ENCODE peak calls at places on chromosomes 12 and 14, in nine cellular contexts. D is HepG2, C is PC-3, S is keratinocyte, Q is hepatocyte, R is K562, N is GM23248, F is OCI-LY7, Y is Karpas-422. B is an unnamed sample.

GRCh38 chr14:105774001-105774400 is 247.6 kb downstream of the TMEM121 start:
- DNase-seq in D (no peak), C (peak), S (no peak), Q (no peak), R (no peak), N (no peak), F (peak), Y (no peak), B (no peak)

GRCh38 chr12:52681551-52682380 is 1.6 kb upstream of the KRT1 start:
- DNase-seq in D (no peak), C (no peak), S (no peak), Q (no peak), R (no peak), N (no peak), F (no peak), Y (no peak), B (no peak)

GRCh38 chr12:120928864-120929652 is 24.9 kb upstream of the SPPL3 start:
- DNase-seq in D (no peak), C (peak), S (peak), Q (peak), R (no peak), N (no peak), F (no peak), Y (no peak), B (no peak)

GRCh38 chr12:95218164-95218851 is 701 bp downstream of the VEZT start:
- DNase-seq in D (no peak), C (peak), S (no peak), Q (no peak), R (no peak), N (peak), F (peak), Y (peak), B (peak)

GRCh38 chr12:31989987-31990386 is 30.8 kb downstream of the RESF1 start:
- DNase-seq in D (no peak), C (no peak), S (peak), Q (peak), R (no peak), N (no peak), F (no peak), Y (no peak), B (no peak)

GRCh38 chr14:90818715-90819114 is 2.5 kb upstream of the TTC7B start:
- DNase-seq in D (no peak), C (no peak), S (no peak), Q (no peak), R (no peak), N (no peak), F (no peak), Y (no peak), B (no peak)

GRCh38 chr12:132904718-132905328 is 17.4 kb upstream of the CHFR start:
- DNase-seq in D (no peak), C (peak), S (no peak), Q (peak), R (peak), N (peak), F (peak), Y (no peak), B (peak)

GRCh38 chr12:78880078-78880477 is 15.5 kb downstream of the SYT1 start:
- DNase-seq in D (no peak), C (peak), S (no peak), Q (no peak), R (no peak), N (peak), F (no peak), Y (no peak), B (peak)

GRCh38 chr12:92294676-92295440 is 149.2 kb upstream of the BTG1 start:
- DNase-seq in D (no peak), C (no peak), S (no peak), Q (no peak), R (no peak), N (peak), F (no peak), Y (no peak), B (no peak)

GRCh38 chr14:49036991-49037390 is 549.2 kb downstream of the RPS29 start:
- DNase-seq in D (no peak), C (no peak), S (no peak), Q (no peak), R (no peak), N (no peak), F (no peak), Y (no peak), B (no peak)

GRCh38 chr12:29741342-29742241 is 42.1 kb downstream of the TMTC1 start:
- DNase-seq in D (no peak), C (no peak), S (peak), Q (no peak), R (no peak), N (peak), F (no peak), Y (no peak), B (peak)

GRCh38 chr12:100566887-100567637 is 6.4 kb upstream of the GAS2L3 start:
- DNase-seq in D (no peak), C (peak), S (no peak), Q (no peak), R (no peak), N (peak), F (peak), Y (no peak), B (no peak)

GRCh38 chr12:7642876-7643309 is 22.8 kb downstream of the APOBEC1 start:
- DNase-seq in D (peak), C (peak), S (peak), Q (no peak), R (no peak), N (peak), F (peak), Y (peak), B (peak)

GRCh38 chr12:77847060-77847541 is 16.4 kb downstream of the NAV3 start:
- DNase-seq in D (no peak), C (peak), S (no peak), Q (no peak), R (no peak), N (peak), F (peak), Y (no peak), B (peak)

GRCh38 chr14:100562751-100563150 is 24.5 kb downstream of the BEGAIN start:
- DNase-seq in D (no peak), C (no peak), S (no peak), Q (no peak), R (no peak), N (no peak), F (no peak), Y (no peak), B (no peak)

GRCh38 chr12:49970658-49971057 is 2.1 kb upstream of the AQP6 start:
- DNase-seq in D (no peak), C (no peak), S (no peak), Q (no peak), R (no peak), N (no peak), F (no peak), Y (no peak), B (no peak)

GRCh38 chr14:21768875-21769257 is 95.2 kb upstream of the OR4E1 start:
- DNase-seq in D (no peak), C (no peak), S (no peak), Q (no peak), R (no peak), N (no peak), F (no peak), Y (no peak), B (no peak)
- H2AFZ ChIP-seq in D (no peak), C (no peak), S (no peak), Q (no peak), R (no peak), N (no peak), F (no peak), Y (no peak), B (no peak)

DNA sequence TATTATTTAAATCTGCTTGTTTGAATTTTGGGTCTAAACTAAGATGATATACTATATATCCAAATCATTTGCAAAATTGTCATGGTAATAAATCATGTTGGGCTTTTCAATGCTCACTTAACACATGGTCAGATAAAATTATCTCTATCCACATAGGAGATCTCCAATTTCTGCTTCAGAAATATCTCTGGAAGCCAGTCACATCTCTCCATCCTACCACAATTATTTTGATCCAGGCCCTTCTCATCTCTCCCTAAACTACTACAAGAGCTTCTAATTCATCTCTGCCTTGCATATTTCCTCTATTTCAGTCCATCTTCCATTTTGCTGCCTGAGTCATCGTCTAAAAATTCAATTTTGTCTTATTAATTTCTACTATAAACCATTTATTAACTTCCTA is 3.8 kb downstream of the DCN start:
- DNase-seq in D (no peak), C (no peak), S (no peak), Q (no peak), R (no peak), N (peak), F (no peak), Y (peak), B (no peak)
- H2AFZ ChIP-seq in D (no peak), C (no peak), S (no peak), Q (no peak), R (no peak), N (peak), F (no peak), Y (no peak), B (peak)

DNA sequence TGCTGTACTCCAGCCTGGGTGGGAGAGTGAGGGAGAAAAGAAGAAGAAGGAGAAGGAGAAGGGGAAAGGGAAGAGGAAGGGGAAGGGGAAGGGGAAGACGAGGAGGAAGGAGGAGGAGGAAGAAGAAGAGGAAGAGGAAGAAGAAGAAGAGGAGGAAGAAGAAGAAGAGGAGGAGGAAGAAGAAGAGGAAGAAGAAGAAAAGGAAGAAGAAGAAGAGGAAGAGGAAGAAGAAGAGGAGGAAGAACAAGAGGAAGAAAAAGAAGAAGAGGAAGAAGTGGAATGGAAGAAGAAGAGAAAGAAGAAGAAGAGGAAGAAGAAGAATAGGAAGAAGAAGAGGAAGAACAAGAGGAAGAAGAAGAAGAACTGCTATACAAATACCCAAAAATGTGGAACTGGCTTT is 507.4 kb upstream of the TMPO start:
- DNase-seq in D (no peak), C (no peak), S (no peak), Q (no peak), R (no peak), N (no peak), F (no peak), Y (no peak), B (no peak)
- H2AFZ ChIP-seq in D (no peak), C (no peak), S (no peak), Q (no peak), R (no peak), N (no peak), F (no peak), Y (no peak), B (no peak)

DNA sequence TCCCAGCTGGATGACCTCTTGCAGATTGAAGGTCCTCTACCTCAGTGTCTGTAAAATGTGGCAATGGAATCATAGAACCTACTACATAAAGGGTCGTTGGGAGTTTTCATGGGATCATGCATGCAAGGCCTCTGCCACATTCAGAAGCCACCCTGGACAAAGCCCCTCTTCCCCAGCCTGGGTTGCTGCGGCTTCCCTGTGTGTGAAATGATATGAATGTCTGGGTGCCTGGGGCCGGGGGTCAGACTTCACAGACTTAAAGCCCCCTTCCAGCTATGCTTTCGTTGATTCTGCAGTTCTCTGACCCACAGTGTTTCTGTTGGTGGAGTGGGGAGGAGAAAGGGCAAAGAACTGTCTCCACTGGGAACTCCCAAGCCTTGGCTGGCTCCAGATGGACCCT is 211.1 kb upstream of the FKBP4 start:
- DNase-seq in D (no peak), C (no peak), S (no peak), Q (no peak), R (no peak), N (no peak), F (no peak), Y (no peak), B (no peak)
- H2AFZ ChIP-seq in D (no peak), C (no peak), S (no peak), Q (no peak), R (no peak), N (no peak), F (no peak), Y (no peak), B (no peak)

GRCh38 chr14:55881577-55882241 is 236.5 kb upstream of the PELI2 start:
- DNase-seq in D (no peak), C (peak), S (no peak), Q (no peak), R (no peak), N (peak), F (no peak), Y (no peak), B (no peak)
- H2AFZ ChIP-seq in D (no peak), C (no peak), S (no peak), Q (no peak), R (no peak), N (no peak), F (no peak), Y (no peak), B (no peak)

GRCh38 chr12:2054091-2055018 is 1.6 kb downstream of the CACNA1C start:
- DNase-seq in D (no peak), C (no peak), S (no peak), Q (peak), R (no peak), N (peak), F (no peak), Y (no peak), B (no peak)

GRCh38 chr12:2049604-2050540 is 2.9 kb upstream of the CACNA1C start:
- DNase-seq in D (peak), C (no peak), S (no peak), Q (peak), R (no peak), N (peak), F (peak), Y (no peak), B (no peak)

GRCh38 chr12:2051700-2052625 is 824 bp upstream of the CACNA1C start:
- DNase-seq in D (no peak), C (no peak), S (no peak), Q (peak), R (no peak), N (peak), F (no peak), Y (no peak), B (no peak)

GRCh38 chr12:2053675-2054070 is 886 bp downstream of the CACNA1C start:
- DNase-seq in D (no peak), C (no peak), S (no peak), Q (peak), R (no peak), N (peak), F (no peak), Y (no peak), B (no peak)

GRCh38 chr12:2052861-2053674 is at the start of gene CACNA1C:
- DNase-seq in D (no peak), C (no peak), S (no peak), Q (peak), R (no peak), N (peak), F (peak), Y (no peak), B (peak)
- H2AFZ ChIP-seq in D (no peak), C (no peak), S (no peak), Q (peak), R (no peak), N (peak), F (no peak), Y (no peak), B (no peak)

B was measured in endothelial cell of umbilical vein.